ENCODE peak calls at places on chromosomes 16 and 17, in seven cellular contexts. One of them, this sample, is unnamed.
A peak's percentile ranks its signal among the peaks of the same experiment; 100 is the strongest.

GRCh38 chr16:63018581-63019223 is 982.5 kb upstream of the CDH8 start:
- DNase-seq in transverse colon: no peak
- DNase-seq in left lung: no peak
- DNase-seq in neural progenitor cell: no peak
- DNase-seq in testis: no peak
- DNase-seq in adrenal gland: no peak
- DNase-seq in upper lobe of right lung: no peak
- DNase-seq in this sample: no peak

GRCh38 chr16:13833510-13833909 is 86.4 kb upstream of the ERCC4 start:
- DNase-seq in transverse colon: no peak
- DNase-seq in left lung: no peak
- DNase-seq in neural progenitor cell: no peak
- DNase-seq in testis: no peak
- DNase-seq in adrenal gland: no peak
- DNase-seq in upper lobe of right lung: no peak
- DNase-seq in this sample: no peak

GRCh38 chr17:32249475-32249874 is 16.2 kb upstream of the RHBDL3 start:
- DNase-seq in transverse colon: no peak
- DNase-seq in left lung: no peak
- DNase-seq in neural progenitor cell: no peak
- DNase-seq in testis: no peak
- DNase-seq in adrenal gland: no peak
- DNase-seq in upper lobe of right lung: no peak
- DNase-seq in this sample: no peak

GRCh38 chr17:75785770-75786538 is 1.3 kb downstream of the UNK start:
- DNase-seq in transverse colon: no peak
- DNase-seq in left lung: no peak
- DNase-seq in neural progenitor cell: no peak
- DNase-seq in testis: no peak
- DNase-seq in adrenal gland: no peak
- DNase-seq in upper lobe of right lung: no peak
- DNase-seq in this sample: no peak

GRCh38 chr17:43778337-43779144 is at the start of gene DUSP3:
- DNase-seq in transverse colon: peak; percentile 96
- DNase-seq in left lung: peak; percentile 98
- DNase-seq in neural progenitor cell: peak; percentile 94
- DNase-seq in testis: peak; percentile 97
- DNase-seq in adrenal gland: peak; percentile 99
- DNase-seq in upper lobe of right lung: peak; percentile 98
- DNase-seq in this sample: peak; percentile 82

GRCh38 chr17:57284583-57284982 is 28.3 kb downstream of the MSI2 start:
- DNase-seq in transverse colon: no peak
- DNase-seq in left lung: no peak
- DNase-seq in neural progenitor cell: no peak
- DNase-seq in testis: no peak
- DNase-seq in adrenal gland: no peak
- DNase-seq in upper lobe of right lung: no peak
- DNase-seq in this sample: no peak

GRCh38 chr16:72612718-72613117 is 435.2 kb downstream of the ZFHX3 start:
- DNase-seq in transverse colon: no peak
- DNase-seq in left lung: no peak
- DNase-seq in neural progenitor cell: no peak
- DNase-seq in testis: no peak
- DNase-seq in adrenal gland: no peak
- DNase-seq in upper lobe of right lung: no peak
- DNase-seq in this sample: no peak

GRCh38 chr17:13337171-13337570 is 264.6 kb downstream of the HS3ST3A1 start:
- DNase-seq in transverse colon: no peak
- DNase-seq in left lung: no peak
- DNase-seq in neural progenitor cell: no peak
- DNase-seq in testis: no peak
- DNase-seq in adrenal gland: no peak
- DNase-seq in upper lobe of right lung: no peak
- DNase-seq in this sample: no peak

GRCh38 chr17:66371561-66371960 is 69.1 kb downstream of the PRKCA start:
- DNase-seq in transverse colon: no peak
- DNase-seq in left lung: no peak
- DNase-seq in neural progenitor cell: no peak
- DNase-seq in testis: no peak
- DNase-seq in adrenal gland: no peak
- DNase-seq in upper lobe of right lung: no peak
- DNase-seq in this sample: no peak

GRCh38 chr17:75720656-75721462 is at the start of gene ITGB4:
- DNase-seq in transverse colon: peak; percentile 91
- DNase-seq in left lung: peak; percentile 93
- DNase-seq in neural progenitor cell: peak; percentile 80
- DNase-seq in testis: no peak
- DNase-seq in adrenal gland: peak; percentile 15
- DNase-seq in upper lobe of right lung: peak; percentile 91
- DNase-seq in this sample: no peak

GRCh38 chr17:17032131-17032692 is 10.0 kb upstream of the MPRIP start:
- DNase-seq in transverse colon: peak; percentile 64
- DNase-seq in left lung: peak; percentile 86
- DNase-seq in neural progenitor cell: peak; percentile 18
- DNase-seq in testis: peak; percentile 53
- DNase-seq in adrenal gland: peak; percentile 37
- DNase-seq in upper lobe of right lung: peak; percentile 85
- DNase-seq in this sample: no peak

GRCh38 chr16:14202697-14203096 is 131.6 kb downstream of the MRTFB start:
- DNase-seq in transverse colon: no peak
- DNase-seq in left lung: no peak
- DNase-seq in neural progenitor cell: peak; percentile 23
- DNase-seq in testis: no peak
- DNase-seq in adrenal gland: peak; percentile 33
- DNase-seq in upper lobe of right lung: no peak
- DNase-seq in this sample: no peak

GRCh38 chr17:73594025-73594424 is 50.2 kb downstream of the SDK2 start:
- DNase-seq in transverse colon: no peak
- DNase-seq in left lung: no peak
- DNase-seq in neural progenitor cell: peak; percentile 58
- DNase-seq in testis: no peak
- DNase-seq in adrenal gland: no peak
- DNase-seq in upper lobe of right lung: no peak
- DNase-seq in this sample: no peak

GRCh38 chr17:48597775-48598631 is 4.4 kb upstream of the HOXB5 start:
- DNase-seq in transverse colon: peak; percentile 87
- DNase-seq in left lung: peak; percentile 87
- DNase-seq in neural progenitor cell: peak; percentile 50
- DNase-seq in testis: no peak
- DNase-seq in adrenal gland: peak; percentile 82
- DNase-seq in upper lobe of right lung: no peak
- DNase-seq in this sample: no peak

GRCh38 chr17:28433696-28434095 is 27.7 kb upstream of the SLC46A1 start:
- DNase-seq in transverse colon: no peak
- DNase-seq in left lung: no peak
- DNase-seq in neural progenitor cell: no peak
- DNase-seq in testis: no peak
- DNase-seq in adrenal gland: no peak
- DNase-seq in upper lobe of right lung: no peak
- DNase-seq in this sample: no peak

GRCh38 chr16:66378739-66379570 is 12.5 kb downstream of the CDH5 start:
- DNase-seq in transverse colon: no peak
- DNase-seq in left lung: no peak
- DNase-seq in neural progenitor cell: no peak
- DNase-seq in testis: no peak
- DNase-seq in adrenal gland: no peak
- DNase-seq in upper lobe of right lung: no peak
- DNase-seq in this sample: no peak

GRCh38 chr16:81127051-81127450 is 30.9 kb upstream of the GCSH start:
- DNase-seq in transverse colon: no peak
- DNase-seq in left lung: no peak
- DNase-seq in neural progenitor cell: no peak
- DNase-seq in testis: no peak
- DNase-seq in adrenal gland: no peak
- DNase-seq in upper lobe of right lung: no peak
- DNase-seq in this sample: no peak

DNA sequence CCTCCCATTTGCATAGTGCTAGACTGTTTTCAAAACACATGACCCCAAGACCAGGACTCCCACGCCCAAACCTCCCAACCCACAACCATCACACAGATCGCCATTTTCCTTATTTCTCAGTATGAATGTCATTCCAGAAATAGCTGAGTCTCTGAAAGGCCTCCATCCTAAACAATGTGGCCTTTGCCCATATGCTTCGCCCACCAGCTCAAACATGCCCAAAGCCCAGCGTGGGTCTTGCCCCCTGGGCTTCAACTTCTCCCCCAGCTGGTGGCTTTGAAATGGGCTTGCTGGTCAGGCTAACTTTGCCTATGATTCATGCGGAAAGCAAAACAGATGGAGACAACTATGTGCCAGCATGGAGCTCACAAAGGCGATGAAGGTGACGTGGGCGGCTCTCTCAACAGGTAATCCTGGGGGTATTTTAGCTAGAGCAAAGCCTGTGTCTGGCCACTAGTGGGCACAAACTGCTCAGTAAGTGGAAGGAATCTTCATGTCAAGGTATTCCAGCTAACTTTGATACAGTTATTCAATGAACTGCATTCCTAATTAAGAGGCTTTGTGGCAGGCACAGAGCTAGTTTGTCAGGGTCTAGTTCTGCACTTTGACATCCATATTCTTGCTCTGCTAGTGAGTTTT is 17.1 kb downstream of the PMP22 start:
- DNase-seq in transverse colon: no peak
- DNase-seq in left lung: no peak
- DNase-seq in neural progenitor cell: peak; percentile 39
- DNase-seq in testis: no peak
- DNase-seq in adrenal gland: no peak
- DNase-seq in upper lobe of right lung: no peak
- DNase-seq in this sample: no peak
- TF ChIP-seq CTCF in transverse colon: no peak
- TF ChIP-seq CTCF in left lung: no peak
- TF ChIP-seq CTCF in neural progenitor cell: peak; percentile 59
- TF ChIP-seq CTCF in testis: peak; percentile 22
- TF ChIP-seq CTCF in adrenal gland: no peak
- TF ChIP-seq CTCF in upper lobe of right lung: no peak
- TF ChIP-seq CTCF in this sample: peak; percentile 50

DNA sequence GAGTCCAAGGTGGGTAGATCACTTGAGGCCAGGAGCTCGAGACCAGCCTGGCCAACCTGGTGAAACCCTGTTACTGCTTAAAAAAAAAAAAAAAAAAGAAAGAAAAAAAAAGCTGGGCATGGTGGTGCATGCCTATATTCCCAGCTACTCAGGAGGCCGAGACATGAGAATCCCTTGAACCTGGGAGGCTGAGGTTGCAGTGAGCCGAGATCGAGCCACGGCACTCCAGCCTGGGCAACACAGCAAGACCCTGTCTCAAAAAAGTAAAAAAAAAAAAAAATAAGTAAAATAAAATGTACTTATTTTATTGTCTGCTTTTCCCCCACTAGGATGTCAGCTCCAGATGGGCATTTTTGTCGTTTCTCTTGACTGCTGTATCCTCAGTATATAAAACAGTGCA is 107.7 kb downstream of the ABCC1 start:
- DNase-seq in transverse colon: no peak
- DNase-seq in left lung: no peak
- DNase-seq in neural progenitor cell: no peak
- DNase-seq in testis: no peak
- DNase-seq in adrenal gland: no peak
- DNase-seq in upper lobe of right lung: no peak
- DNase-seq in this sample: no peak
- H3K27me3 ChIP-seq in transverse colon: no peaks in the 10 kb centered on the region
- H3K27me3 ChIP-seq in left lung: no peaks in the 10 kb centered on the region
- H3K27me3 ChIP-seq in neural progenitor cell: no peaks in the 10 kb centered on the region
- H3K27me3 ChIP-seq in testis: no peaks in the 10 kb centered on the region
- H3K27me3 ChIP-seq in adrenal gland: no peaks in the 10 kb centered on the region
- H3K27me3 ChIP-seq in upper lobe of right lung: no peaks in the 10 kb centered on the region
- H3K27me3 ChIP-seq in this sample: no peaks in the 10 kb centered on the region

GRCh38 chr16:79295746-79296145 is 304.8 kb downstream of the MAF start:
- DNase-seq in transverse colon: no peak
- DNase-seq in left lung: no peak
- DNase-seq in neural progenitor cell: no peak
- DNase-seq in testis: no peak
- DNase-seq in adrenal gland: no peak
- DNase-seq in upper lobe of right lung: no peak
- DNase-seq in this sample: no peak

GRCh38 chr16:79294568-79294967 is 306.0 kb downstream of the MAF start:
- DNase-seq in transverse colon: no peak
- DNase-seq in left lung: no peak
- DNase-seq in neural progenitor cell: no peak
- DNase-seq in testis: no peak
- DNase-seq in adrenal gland: no peak
- DNase-seq in upper lobe of right lung: no peak
- DNase-seq in this sample: no peak

GRCh38 chr16:79296491-79296890 is 304.0 kb downstream of the MAF start:
- DNase-seq in transverse colon: no peak
- DNase-seq in left lung: no peak
- DNase-seq in neural progenitor cell: no peak
- DNase-seq in testis: no peak
- DNase-seq in adrenal gland: no peak
- DNase-seq in upper lobe of right lung: no peak
- DNase-seq in this sample: no peak

GRCh38 chr16:79297297-79297696 is 303.2 kb downstream of the MAF start:
- DNase-seq in transverse colon: no peak
- DNase-seq in left lung: no peak
- DNase-seq in neural progenitor cell: no peak
- DNase-seq in testis: no peak
- DNase-seq in adrenal gland: no peak
- DNase-seq in upper lobe of right lung: no peak
- DNase-seq in this sample: no peak

GRCh38 chr16:79293831-79294230 is 306.7 kb downstream of the MAF start:
- DNase-seq in transverse colon: no peak
- DNase-seq in left lung: no peak
- DNase-seq in neural progenitor cell: no peak
- DNase-seq in testis: no peak
- DNase-seq in adrenal gland: no peak
- DNase-seq in upper lobe of right lung: no peak
- DNase-seq in this sample: no peak
- TF ChIP-seq CTCF in transverse colon: no peak
- TF ChIP-seq CTCF in left lung: no peak
- TF ChIP-seq CTCF in neural progenitor cell: no peak
- TF ChIP-seq CTCF in testis: no peak
- TF ChIP-seq CTCF in adrenal gland: no peak
- TF ChIP-seq CTCF in upper lobe of right lung: no peak
- TF ChIP-seq CTCF in this sample: no peak

GRCh38 chr17:51356084-51356410 is 95.7 kb downstream of the UTP18 start:
- DNase-seq in transverse colon: no peak
- DNase-seq in left lung: no peak
- DNase-seq in neural progenitor cell: no peak
- DNase-seq in testis: no peak
- DNase-seq in adrenal gland: no peak
- DNase-seq in upper lobe of right lung: no peak
- DNase-seq in this sample: no peak

GRCh38 chr17:51352798-51353197 is 92.5 kb downstream of the UTP18 start:
- DNase-seq in transverse colon: no peak
- DNase-seq in left lung: no peak
- DNase-seq in neural progenitor cell: no peak
- DNase-seq in testis: no peak
- DNase-seq in adrenal gland: no peak
- DNase-seq in upper lobe of right lung: no peak
- DNase-seq in this sample: no peak

GRCh38 chr17:51353296-51353695 is 93.0 kb downstream of the UTP18 start:
- DNase-seq in transverse colon: no peak
- DNase-seq in left lung: no peak
- DNase-seq in neural progenitor cell: no peak
- DNase-seq in testis: no peak
- DNase-seq in adrenal gland: no peak
- DNase-seq in upper lobe of right lung: no peak
- DNase-seq in this sample: no peak

GRCh38 chr17:51354908-51355307 is 94.6 kb downstream of the UTP18 start:
- DNase-seq in transverse colon: no peak
- DNase-seq in left lung: no peak
- DNase-seq in neural progenitor cell: no peak
- DNase-seq in testis: no peak
- DNase-seq in adrenal gland: no peak
- DNase-seq in upper lobe of right lung: no peak
- DNase-seq in this sample: no peak

GRCh38 chr17:51355314-51356083 is 95.2 kb downstream of the UTP18 start:
- DNase-seq in transverse colon: no peak
- DNase-seq in left lung: no peak
- DNase-seq in neural progenitor cell: no peak
- DNase-seq in testis: no peak
- DNase-seq in adrenal gland: no peak
- DNase-seq in upper lobe of right lung: no peak
- DNase-seq in this sample: no peak
- H3K27me3 ChIP-seq in transverse colon: peaks cover 5% of the 10 kb centered on the region
- H3K27me3 ChIP-seq in left lung: peaks cover 17% of the 10 kb centered on the region
- H3K27me3 ChIP-seq in neural progenitor cell: no peaks in the 10 kb centered on the region
- H3K27me3 ChIP-seq in testis: no peaks in the 10 kb centered on the region
- H3K27me3 ChIP-seq in adrenal gland: no peaks in the 10 kb centered on the region
- H3K27me3 ChIP-seq in upper lobe of right lung: no peaks in the 10 kb centered on the region
- H3K27me3 ChIP-seq in this sample: peaks cover 5% of the 10 kb centered on the region